ENCODE peak calls at places on chromosomes 1 and 21, in nine cellular contexts. Q is fibroblast of mammary gland, V is NCI-H2029, W is tibial artery, P is skeletal muscle cell, N is mesothelial cell of epicardium, E is substantia nigra, M is PC-3, D is nucleus accumbens. K is an unnamed sample.

GRCh38 chr1:108704501-108704900 is 8.2 kb upstream of the FNDC7 start:
- DNase-seq in Q (peak), V (no peak), W (peak), P (peak), N (no peak), E (no peak), M (peak), D (no peak), K (no peak)

GRCh38 chr1:115373305-115373704 is 35.3 kb upstream of the NGF start:
- DNase-seq in Q (peak), V (peak), W (no peak), P (peak), N (no peak), E (no peak), M (peak), D (no peak), K (no peak)

GRCh38 chr21:44699502-44700001 is 2.6 kb downstream of the KRTAP10-12 start:
- DNase-seq in Q (no peak), V (no peak), W (no peak), P (no peak), N (peak), E (no peak), M (no peak), D (no peak), K (no peak)

GRCh38 chr1:183800449-183800848 is 4.5 kb upstream of the RGL1 start:
- DNase-seq in Q (no peak), V (no peak), W (no peak), P (no peak), N (no peak), E (no peak), M (no peak), D (no peak), K (no peak)

GRCh38 chr1:54846301-54846700 is 40.7 kb downstream of the DHCR24 start:
- DNase-seq in Q (no peak), V (no peak), W (no peak), P (no peak), N (no peak), E (no peak), M (no peak), D (no peak), K (no peak)

GRCh38 chr1:206723500-206724472 is 39.1 kb downstream of the MAPKAPK2 start:
- DNase-seq in Q (peak), V (no peak), W (peak), P (peak), N (no peak), E (no peak), M (peak), D (no peak), K (no peak)

GRCh38 chr1:208895820-208896219 is 651.6 kb upstream of the PLXNA2 start:
- DNase-seq in Q (no peak), V (no peak), W (no peak), P (no peak), N (no peak), E (no peak), M (no peak), D (no peak), K (no peak)

GRCh38 chr1:201661823-201662213 is 122.9 kb downstream of the NAV1 start:
- DNase-seq in Q (no peak), V (no peak), W (no peak), P (no peak), N (no peak), E (no peak), M (no peak), D (no peak), K (no peak)

GRCh38 chr1:245645894-245646293 is 491.1 kb downstream of the KIF26B start:
- DNase-seq in Q (no peak), V (no peak), W (no peak), P (no peak), N (no peak), E (no peak), M (no peak), D (no peak), K (no peak)